ENCODE peak calls at places on chromosomes 6 and 20, in five cellular contexts. S is lower leg skin; Y is CD8-positive, alpha-beta T cell; U is AG04450; V is IMR-90. J is an unnamed sample.

GRCh38 chr20:63917811-63918210 is 22.9 kb downstream of the DNAJC5 start:
- DNase-seq in S (no peak), Y (no peak), U (no peak), V (no peak), J (no peak)

GRCh38 chr20:5658897-5659296 is 91.3 kb upstream of the SHLD1 start:
- DNase-seq in S (peak), Y (peak), U (peak), V (peak), J (no peak)

GRCh38 chr6:117072134-117072533 is 193.2 kb upstream of the VGLL2 start:
- DNase-seq in S (no peak), Y (no peak), U (no peak), V (no peak), J (no peak)

GRCh38 chr6:100392423-100392822 is 72.3 kb downstream of the SIM1 start:
- DNase-seq in S (no peak), Y (no peak), U (no peak), V (no peak), J (no peak)

GRCh38 chr6:142207265-142207877 is 60.3 kb downstream of the VTA1 start:
- DNase-seq in S (no peak), Y (peak), U (peak), V (peak), J (peak)

GRCh38 chr6:12051861-12052368 is 39.8 kb downstream of the HIVEP1 start:
- DNase-seq in S (no peak), Y (peak), U (peak), V (peak), J (no peak)

GRCh38 chr6:39558791-39559190 is 166.4 kb downstream of the KIF6 start:
- DNase-seq in S (no peak), Y (no peak), U (no peak), V (no peak), J (no peak)

GRCh38 chr6:141307309-141307998 is 825.3 kb upstream of the GJE1 start:
- DNase-seq in S (no peak), Y (no peak), U (no peak), V (no peak), J (no peak)

GRCh38 chr6:41941280-41942044 is at the start of gene CCND3:
- DNase-seq in S (peak), Y (peak), U (peak), V (peak), J (peak)

DNA sequence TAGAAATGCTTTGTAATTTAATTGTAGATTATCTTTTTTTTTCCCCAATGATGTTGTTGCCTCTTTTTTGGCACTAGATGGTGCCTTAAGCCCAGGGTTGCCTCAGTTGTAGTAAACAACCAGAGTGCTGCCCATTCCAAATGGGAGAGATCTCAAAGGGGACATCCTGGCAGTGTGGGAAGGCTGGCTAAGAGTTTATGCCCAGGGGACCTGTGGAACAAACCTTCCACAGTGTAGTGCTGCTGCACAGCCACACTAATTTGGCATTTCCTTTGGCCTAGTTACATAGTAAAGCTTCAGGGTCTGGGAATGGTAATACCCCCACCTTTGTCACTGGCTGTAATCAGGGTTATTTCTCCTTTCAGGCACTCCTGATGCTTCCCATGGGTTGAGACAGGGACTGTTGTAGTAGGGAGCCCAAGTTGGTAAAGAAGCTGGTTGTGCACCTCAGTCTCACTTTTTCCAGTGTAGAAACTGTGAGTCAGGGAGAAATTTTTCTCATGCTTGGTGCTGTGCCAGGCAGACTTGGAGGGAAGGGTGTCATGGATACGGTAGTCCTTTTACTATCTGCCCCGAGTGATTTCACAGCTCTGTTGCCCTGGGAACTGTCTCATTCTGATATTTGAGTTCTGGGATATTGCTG is 177.8 kb upstream of the ECI2 start:
- DNase-seq in S (peak), Y (no peak), U (peak), V (peak), J (no peak)
- TF ChIP-seq CTCF in S (no peak), Y (no peak), U (peak), V (peak), J (no peak)

GRCh38 chr20:35277127-35277526 is 795 bp downstream of the MMP24OS start:
- DNase-seq in S (no peak), Y (no peak), U (no peak), V (no peak), J (no peak)

GRCh38 chr20:35279040-35279439 is 1.1 kb upstream of the MMP24OS start:
- DNase-seq in S (no peak), Y (no peak), U (no peak), V (peak), J (no peak)

GRCh38 chr20:35276408-35276807 is 1.5 kb downstream of the MMP24OS start:
- DNase-seq in S (no peak), Y (no peak), U (no peak), V (no peak), J (no peak)

GRCh38 chr20:35279533-35280174 is 1.7 kb upstream of the MMP24OS start:
- DNase-seq in S (no peak), Y (no peak), U (no peak), V (no peak), J (no peak)

DNA sequence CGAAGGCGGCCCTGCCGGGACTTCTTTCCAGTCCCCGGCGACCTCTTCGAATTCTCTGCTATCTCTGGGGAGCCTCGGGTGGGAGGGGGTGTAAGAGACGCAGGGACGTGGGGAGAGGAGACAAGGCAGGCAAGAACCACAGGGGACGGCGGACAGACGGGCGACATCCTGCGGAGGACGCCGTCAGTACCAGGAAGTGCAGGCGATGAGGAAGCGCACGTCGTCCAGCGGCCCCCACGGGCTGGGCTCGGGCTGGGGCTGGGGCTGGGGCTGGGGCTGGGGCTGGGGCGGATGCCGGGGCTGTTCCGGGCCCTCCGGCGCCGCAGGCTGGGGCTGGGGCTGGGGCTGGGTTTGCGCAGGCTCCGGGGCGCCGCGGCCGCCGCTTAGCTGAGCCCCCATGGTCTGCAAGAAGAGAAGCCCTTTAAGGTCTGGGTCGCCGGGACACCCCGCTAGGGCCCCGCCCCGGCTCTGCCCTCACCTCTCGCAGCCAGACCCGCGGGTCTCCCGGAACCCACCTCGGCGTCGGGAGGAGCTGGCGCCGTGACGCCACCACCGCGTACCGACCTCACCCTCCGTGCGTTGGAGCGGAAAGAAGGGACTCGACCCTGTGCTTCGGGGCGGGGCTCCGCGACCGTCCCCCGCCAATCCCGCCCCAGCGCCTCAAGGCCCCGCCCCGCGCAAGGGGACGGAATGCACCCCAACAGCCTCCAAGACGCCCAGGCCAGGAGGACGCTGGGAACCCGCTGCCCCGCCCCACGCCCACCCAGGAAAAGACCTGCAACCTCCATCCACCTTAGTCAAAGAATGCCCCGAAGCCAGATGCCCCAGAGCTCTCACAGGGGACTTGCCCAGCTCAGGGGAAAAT is at the start of gene MMP24OS:
- DNase-seq in S (peak), Y (peak), U (peak), V (peak), J (peak)
- TF ChIP-seq CTCF in S (no peak), Y (no peak), U (peak), V (peak), J (no peak)

GRCh38 chr6:77264970-77265369 is 198.3 kb downstream of the HTR1B start:
- DNase-seq in S (no peak), Y (no peak), U (no peak), V (no peak), J (no peak)
- TF ChIP-seq CTCF in S (no peak), Y (no peak), U (no peak), V (no peak), J (no peak)

DNA sequence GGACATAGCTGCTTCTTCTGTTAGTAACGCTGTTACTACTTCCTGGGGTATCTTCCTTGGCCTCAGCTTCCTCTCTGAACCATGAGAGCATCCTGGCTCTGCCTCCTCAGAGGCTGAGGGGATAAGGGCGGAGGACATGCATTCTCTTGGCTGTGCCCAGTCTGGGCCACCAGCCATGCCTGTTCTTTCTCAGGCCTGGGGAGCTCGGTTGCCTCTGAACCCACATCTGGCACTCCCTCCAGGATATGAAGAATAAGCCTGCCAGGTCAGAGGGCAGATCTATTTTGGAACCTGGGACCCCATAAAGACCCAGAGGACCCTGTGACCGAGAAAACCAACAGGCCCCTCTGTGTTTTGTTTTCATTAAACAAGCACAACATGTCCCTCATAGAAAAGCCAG is 6.6 kb upstream of the ANGPT4 start:
- DNase-seq in S (peak), Y (no peak), U (no peak), V (no peak), J (no peak)
- TF ChIP-seq CTCF in S (no peak), Y (no peak), U (no peak), V (no peak), J (no peak)

GRCh38 chr6:72182337-72183246 is 296.2 kb downstream of the RIMS1 start:
- DNase-seq in S (no peak), Y (no peak), U (no peak), V (peak), J (no peak)
- TF ChIP-seq CTCF in S (no peak), Y (no peak), U (no peak), V (no peak), J (no peak)

DNA sequence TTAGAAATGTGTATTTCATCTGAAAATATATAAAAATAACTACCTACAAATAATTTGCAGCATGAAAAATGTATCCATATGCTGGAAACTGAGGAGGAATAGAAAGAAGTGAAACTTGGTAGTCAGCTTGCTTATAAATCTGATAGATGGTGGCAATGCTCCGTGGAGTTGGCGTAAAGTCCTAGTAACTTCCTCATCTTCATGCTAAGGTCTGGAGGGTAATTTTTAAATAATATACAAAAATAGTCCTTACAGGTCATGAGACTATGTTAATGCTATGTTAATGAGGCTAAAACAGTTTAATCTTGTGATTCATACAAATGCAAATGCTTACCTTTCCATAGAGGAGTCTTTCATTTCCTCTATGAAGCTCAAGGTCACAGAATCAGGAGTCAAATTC is 9.3 kb upstream of the CRIP3 start:
- DNase-seq in S (no peak), Y (no peak), U (no peak), V (no peak), J (no peak)
- TF ChIP-seq CTCF in S (no peak), Y (no peak), U (no peak), V (no peak), J (no peak)

GRCh38 chr20:61662226-61662945 is 403.3 kb downstream of the TAF4 start:
- DNase-seq in S (no peak), Y (no peak), U (no peak), V (no peak), J (no peak)
- TF ChIP-seq CTCF in S (no peak), Y (no peak), U (peak), V (no peak), J (no peak)

DNA sequence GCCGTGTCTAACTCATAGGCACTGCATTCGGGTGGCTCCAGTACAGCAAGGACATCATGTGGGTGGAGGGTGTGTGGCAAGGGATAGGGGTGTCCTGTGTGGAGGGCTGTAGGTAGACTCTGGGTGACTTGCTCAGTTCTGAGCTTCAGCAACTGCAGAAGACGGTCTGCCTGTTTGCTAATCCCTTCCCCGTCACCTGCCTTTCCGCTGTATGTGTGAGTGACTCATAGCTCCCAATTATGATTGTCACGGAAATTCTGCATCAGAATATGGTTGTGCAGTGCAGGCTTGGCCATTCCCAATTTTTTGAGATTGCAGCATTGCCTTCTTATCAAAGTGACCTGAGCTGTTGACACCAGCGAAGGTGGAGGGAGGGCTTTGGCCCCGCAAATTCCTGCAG is 174.3 kb downstream of the CDH4 start:
- DNase-seq in S (no peak), Y (no peak), U (no peak), V (no peak), J (no peak)
- TF ChIP-seq CTCF in S (no peak), Y (no peak), U (no peak), V (no peak), J (no peak)